ENCODE peak calls at places on chromosomes 1 and 21, in six cellular contexts. G is bronchial epithelial cell, P is uterus, D is mammary epithelial cell, X is lung, M is mucosa of descending colon. L is an unnamed sample.

GRCh38 chr21:14875186-14875585 is 189.6 kb downstream of the NRIP1 start:
- DNase-seq in G (no peak), X (no peak), M (no peak), P (no peak), D (no peak), L (no peak)

GRCh38 chr1:179153217-179153616 is 71.3 kb downstream of the TOR3A start:
- DNase-seq in M (no peak), G (no peak), D (no peak), X (no peak), P (no peak), L (no peak)

GRCh38 chr1:159473335-159473734 is 33.8 kb downstream of the OR10J1 start:
- DNase-seq in X (no peak), P (no peak), M (no peak), G (no peak), D (no peak), L (no peak)

GRCh38 chr1:116091083-116091482 is 20.1 kb upstream of the MAB21L3 start:
- DNase-seq in M (no peak), P (no peak), G (no peak), X (no peak), D (no peak), L (no peak)

GRCh38 chr1:32321712-32322291 is 14.2 kb downstream of the MARCKSL1 start:
- DNase-seq in D (no peak), X (no peak), P (no peak), M (peak; percentile 85), G (peak; percentile 25), L (peak; percentile 63)

GRCh38 chr1:34975312-34975711 is 9.8 kb downstream of the TMEM35B start:
- DNase-seq in P (no peak), X (no peak), D (no peak), M (no peak), G (no peak), L (no peak)

GRCh38 chr1:160884579-160884978 is 401 bp downstream of the ITLN1 start:
- DNase-seq in P (no peak), M (no peak), D (no peak), G (peak; percentile 4), X (no peak), L (peak; percentile 59)

GRCh38 chr21:38303300-38303699 is 46.5 kb downstream of the KCNJ15 start:
- DNase-seq in X (no peak), M (no peak), D (peak; percentile 90), P (peak; percentile 59), G (peak; percentile 86), L (no peak)

GRCh38 chr1:245771521-245772281 is 616.9 kb downstream of the KIF26B start:
- DNase-seq in X (no peak), D (peak; percentile 40), P (no peak), G (peak; percentile 40), M (no peak), L (no peak)

GRCh38 chr21:45747802-45748445 is 104.4 kb downstream of the PCBP3 start:
- DNase-seq in X (no peak), M (no peak), D (peak; percentile 77), G (peak; percentile 19), P (no peak), L (no peak)

GRCh38 chr1:46816930-46817329 is 18.1 kb downstream of the CYP4B1 start:
- DNase-seq in P (no peak), M (no peak), X (no peak), G (no peak), D (no peak), L (no peak)

GRCh38 chr21:46605759-46606426 is 1.0 kb upstream of the S100B start:
- DNase-seq in M (peak; percentile 69), X (peak; percentile 42), D (no peak), P (no peak), G (no peak), L (no peak)

GRCh38 chr1:230280906-230281413 is 145.2 kb downstream of the PGBD5 start:
- DNase-seq in G (no peak), X (no peak), D (no peak), M (peak; percentile 63), P (no peak), L (no peak)

GRCh38 chr1:186985889-186986491 is 157.2 kb downstream of the PLA2G4A start:
- DNase-seq in X (no peak), D (peak; percentile 40), P (no peak), G (peak; percentile 65), M (no peak), L (peak; percentile 53)

GRCh38 chr1:102098536-102098935 is 101.8 kb upstream of the OLFM3 start:
- DNase-seq in X (no peak), D (peak; percentile 82), G (peak; percentile 29), P (no peak), M (no peak), L (no peak)

GRCh38 chr21:41713495-41714281 is 53.2 kb downstream of the RIPK4 start:
- DNase-seq in D (no peak), M (no peak), X (no peak), P (no peak), G (no peak), L (peak; percentile 76)

GRCh38 chr21:41207401-41208388 is 39.7 kb downstream of the BACE2 start:
- DNase-seq in G (peak; percentile 77), M (peak; percentile 68), D (peak; percentile 94), X (peak; percentile 45), P (peak; percentile 39), L (no peak)

GRCh38 chr1:64090436-64090835 is 113.0 kb upstream of the UBE2U start:
- DNase-seq in X (no peak), D (no peak), G (no peak), P (no peak), M (no peak), L (no peak)

GRCh38 chr1:12480748-12481362 is 137.2 kb downstream of the DHRS3 start:
- DNase-seq in P (no peak), X (no peak), D (peak; percentile 93), G (peak; percentile 96), M (peak; percentile 74), L (no peak)

GRCh38 chr1:151326619-151327222 is 495 bp downstream of the PI4KB start:
- DNase-seq in X (peak; percentile 53), G (peak; percentile 51), P (peak; percentile 61), D (peak; percentile 52), M (peak; percentile 67), L (no peak)

GRCh38 chr1:95467036-95467435 is 233.0 kb downstream of the RWDD3 start:
- DNase-seq in P (no peak), M (no peak), D (no peak), G (peak; percentile 3), X (no peak), L (no peak)

GRCh38 chr1:218436346-218436745 is 91.2 kb downstream of the TGFB2 start:
- DNase-seq in D (no peak), X (no peak), G (no peak), M (no peak), P (no peak), L (no peak)

GRCh38 chr1:15180189-15180588 is 26.6 kb downstream of the TMEM51 start:
- DNase-seq in G (no peak), D (peak; percentile 58), X (no peak), P (no peak), M (no peak), L (no peak)

GRCh38 chr1:181083842-181084605 is 4.5 kb upstream of the IER5 start:
- DNase-seq in G (peak; percentile 57), P (peak; percentile 69), X (peak; percentile 60), D (no peak), M (no peak), L (peak; percentile 70)

GRCh38 chr21:39630827-39631226 is 18.1 kb downstream of the B3GALT5 start:
- DNase-seq in X (no peak), P (no peak), M (no peak), D (no peak), G (no peak), L (no peak)
- TF ChIP-seq CTCF in X (no peak), P (no peak), M (no peak), D (no peak), G (no peak), L (no peak)

GRCh38 chr1:148354284-148354869 is 128.7 kb downstream of the PPIAL4G start:
- DNase-seq in G (no peak), X (no peak), D (no peak), M (no peak), P (no peak), L (no peak)
- H3K4me3 ChIP-seq in G (no peak overlapping the region), X (no peak overlapping the region), D (no peak overlapping the region), M (no peak overlapping the region), P (no peak overlapping the region), L (no peak overlapping the region)

GRCh38 chr1:202957733-202958543 is at the start of gene ADIPOR1:
- DNase-seq in P (peak; percentile 87), X (peak; percentile 93), D (peak; percentile 90), G (peak; percentile 77), M (peak; percentile 96), L (peak; percentile 95)
- TF ChIP-seq CTCF in P (no peak), X (no peak), D (no peak), G (no peak), M (no peak), L (peak; percentile 31)

GRCh38 chr1:182841368-182841988 is 2.3 kb downstream of the DHX9 start:
- DNase-seq in M (no peak), P (no peak), G (peak; percentile 24), D (peak; percentile 39), X (no peak), L (no peak)
- H3K4me3 ChIP-seq in M (no peak overlapping the region), P (no peak overlapping the region), G (no peak overlapping the region), D (peak overlapping the region; percentile 85), X (no peak overlapping the region), L (peak overlapping the region; percentile 76)

GRCh38 chr1:2406451-2407041 is 5.8 kb downstream of the PEX10 start:
- DNase-seq in P (no peak), G (no peak), X (no peak), D (no peak), M (no peak), L (no peak)
- TF ChIP-seq CTCF in P (no peak), G (peak; percentile 5), X (no peak), D (no peak), M (no peak), L (no peak)

GRCh38 chr1:206497363-206497762 is 10.0 kb upstream of the RASSF5 start:
- DNase-seq in X (no peak), D (no peak), M (no peak), P (no peak), G (no peak), L (no peak)

GRCh38 chr1:206497774-206498173 is 9.6 kb upstream of the RASSF5 start:
- DNase-seq in G (no peak), X (no peak), M (no peak), D (no peak), P (no peak), L (no peak)

GRCh38 chr1:206495011-206495461 is 12.3 kb upstream of the RASSF5 start:
- DNase-seq in G (no peak), D (no peak), M (no peak), X (no peak), P (no peak), L (peak; percentile 36)

GRCh38 chr1:206496131-206496793 is 11.1 kb upstream of the RASSF5 start:
- DNase-seq in X (no peak), P (no peak), M (no peak), G (no peak), D (no peak), L (no peak)

GRCh38 chr1:206495493-206496046 is 11.8 kb upstream of the RASSF5 start:
- DNase-seq in X (no peak), M (no peak), P (no peak), G (no peak), D (no peak), L (no peak)
- H3K4me3 ChIP-seq in X (no peak overlapping the region), M (no peak overlapping the region), P (no peak overlapping the region), G (no peak overlapping the region), D (no peak overlapping the region), L (no peak overlapping the region)

L was measured in Caco-2.